ENCODE peak calls at places on chromosomes 11 and 22, in four cellular contexts. One of them, this sample, is unnamed.

GRCh38 chr11:106030609-106031008 is 8.6 kb upstream of the MSANTD4 start:
- DNase-seq in H1: no peak
- DNase-seq in HepG2: no peak
- DNase-seq in K562: no peak
- DNase-seq in this sample: no peak

GRCh38 chr11:130518164-130518563 is 69.7 kb downstream of the ADAMTS15 start:
- DNase-seq in H1: no peak
- DNase-seq in HepG2: no peak
- DNase-seq in K562: no peak
- DNase-seq in this sample: no peak

GRCh38 chr11:2530855-2531200 is 86.0 kb downstream of the KCNQ1 start:
- DNase-seq in H1: no peak
- DNase-seq in HepG2: no peak
- DNase-seq in K562: no peak
- DNase-seq in this sample: no peak

GRCh38 chr22:44116331-44116730 is 64.4 kb upstream of the PARVG start:
- DNase-seq in H1: no peak
- DNase-seq in HepG2: no peak
- DNase-seq in K562: no peak
- DNase-seq in this sample: no peak

GRCh38 chr11:75387742-75388294 is 11.5 kb upstream of the RPS3 start:
- DNase-seq in H1: no peak
- DNase-seq in HepG2: no peak
- DNase-seq in K562: no peak
- DNase-seq in this sample: no peak

GRCh38 chr22:38129021-38129420 is 18.5 kb upstream of the BAIAP2L2 start:
- DNase-seq in H1: no peak
- DNase-seq in HepG2: no peak
- DNase-seq in K562: no peak
- DNase-seq in this sample: no peak

GRCh38 chr11:1879941-1880720 is 11.6 kb downstream of the PRR33 start:
- DNase-seq in H1: no peak
- DNase-seq in HepG2: no peak
- DNase-seq in K562: no peak
- DNase-seq in this sample: peak; percentile 22

GRCh38 chr11:21893468-21893867 is 299.4 kb upstream of the ANO5 start:
- DNase-seq in H1: no peak
- DNase-seq in HepG2: no peak
- DNase-seq in K562: no peak
- DNase-seq in this sample: no peak

GRCh38 chr11:22920939-22921565 is 60.8 kb upstream of the CCDC179 start:
- DNase-seq in H1: peak; percentile 17
- DNase-seq in HepG2: peak; percentile 37
- DNase-seq in K562: peak; percentile 2
- DNase-seq in this sample: peak; percentile 65

GRCh38 chr22:37109242-37109917 is at the start of gene TMPRSS6:
- DNase-seq in H1: no peak
- DNase-seq in HepG2: peak; percentile 70
- DNase-seq in K562: no peak
- DNase-seq in this sample: no peak

GRCh38 chr11:6443269-6444003 is 2.6 kb upstream of the HPX start:
- DNase-seq in H1: no peak
- DNase-seq in HepG2: peak; percentile 28
- DNase-seq in K562: peak; percentile 77
- DNase-seq in this sample: peak; percentile 56

GRCh38 chr11:38460429-38460828 is 1862.4 kb upstream of the RAG2 start:
- DNase-seq in H1: no peak
- DNase-seq in HepG2: no peak
- DNase-seq in K562: no peak
- DNase-seq in this sample: no peak

GRCh38 chr11:107018274-107018901 is at the start of gene GUCY1A2:
- DNase-seq in H1: no peak
- DNase-seq in HepG2: no peak
- DNase-seq in K562: no peak
- DNase-seq in this sample: no peak

GRCh38 chr11:32034149-32034548 is 56.7 kb upstream of the RCN1 start:
- DNase-seq in H1: no peak
- DNase-seq in HepG2: no peak
- DNase-seq in K562: no peak
- DNase-seq in this sample: no peak

GRCh38 chr11:60193687-60194433 is 11.0 kb upstream of the MS4A6A start:
- DNase-seq in H1: peak; percentile 29
- DNase-seq in HepG2: peak; percentile 58
- DNase-seq in K562: peak; percentile 48
- DNase-seq in this sample: peak; percentile 98

GRCh38 chr11:34028407-34028804 is 23.1 kb upstream of the CAPRIN1 start:
- DNase-seq in H1: no peak
- DNase-seq in HepG2: no peak
- DNase-seq in K562: no peak
- DNase-seq in this sample: no peak

GRCh38 chr11:78684377-78684776 is 109.7 kb upstream of the NARS2 start:
- DNase-seq in H1: no peak
- DNase-seq in HepG2: no peak
- DNase-seq in K562: no peak
- DNase-seq in this sample: no peak

GRCh38 chr22:29765905-29766631 is 739 bp downstream of the ZMAT5 start:
- DNase-seq in H1: no peak
- DNase-seq in HepG2: peak; percentile 81
- DNase-seq in K562: peak; percentile 51
- DNase-seq in this sample: no peak

GRCh38 chr11:97574976-97575665 is 1185.3 kb downstream of the JRKL start:
- DNase-seq in H1: no peak
- DNase-seq in HepG2: no peak
- DNase-seq in K562: no peak
- DNase-seq in this sample: no peak

GRCh38 chr11:121890377-121890776 is 225.6 kb downstream of the BLID start:
- DNase-seq in H1: no peak
- DNase-seq in HepG2: no peak
- DNase-seq in K562: no peak
- DNase-seq in this sample: peak; percentile 8

DNA sequence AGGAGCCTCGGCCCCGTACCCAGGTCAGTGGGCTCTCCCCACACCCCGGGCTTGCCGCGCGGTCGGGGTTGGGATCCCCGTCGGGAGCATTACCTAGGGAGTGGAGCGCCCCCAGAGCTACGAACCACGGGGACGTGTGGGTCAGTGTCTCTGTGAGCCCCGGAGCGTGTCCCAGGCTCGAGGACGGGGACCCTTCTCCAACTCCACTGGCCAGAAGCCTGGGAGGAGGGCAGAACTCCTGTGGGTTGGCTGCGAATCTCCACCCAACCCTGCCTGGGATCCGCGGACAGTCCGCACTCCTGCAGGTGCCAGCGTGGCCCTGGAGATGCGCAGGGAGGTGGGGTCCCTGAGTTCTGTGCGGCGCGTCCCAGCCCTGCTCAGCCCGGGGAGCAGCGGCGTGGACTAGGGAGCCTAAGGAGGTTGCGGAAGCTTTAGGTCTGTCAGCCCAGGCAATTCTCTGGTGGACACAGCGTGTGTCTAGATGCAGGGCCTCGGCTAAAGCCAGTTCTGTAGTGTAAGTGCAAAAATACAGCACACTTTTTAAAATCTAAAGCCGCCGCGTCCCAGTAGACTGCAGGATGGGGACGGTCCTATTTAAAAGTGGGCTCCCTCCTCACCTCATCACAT is 413 bp downstream of the PPFIBP2 start:
- DNase-seq in H1: no peak
- DNase-seq in HepG2: no peak
- DNase-seq in K562: peak; percentile 12
- DNase-seq in this sample: no peak
- TF ChIP-seq EZH2 in H1: no peak
- TF ChIP-seq EZH2 in HepG2: no peak
- TF ChIP-seq EZH2 in K562: no peak
- TF ChIP-seq EZH2 in this sample: peak; percentile 71

DNA sequence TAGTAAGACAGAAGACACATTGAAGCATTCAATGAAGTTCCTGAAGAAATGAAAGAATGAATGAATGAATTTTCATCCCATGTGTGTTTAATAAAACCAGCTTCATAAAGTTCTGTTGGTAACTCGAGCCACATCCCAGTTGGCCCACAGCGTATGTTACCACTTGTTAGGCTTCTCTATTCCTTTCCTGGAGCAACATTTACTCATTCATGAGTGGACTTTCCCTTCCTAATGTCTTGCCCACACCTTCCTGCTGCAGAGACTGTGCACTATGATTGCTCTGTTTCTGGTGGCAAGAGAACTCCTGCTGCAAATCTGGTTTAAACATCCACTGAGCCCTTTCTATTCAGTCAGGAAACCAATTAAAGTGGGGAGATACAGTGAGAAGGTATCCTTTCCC is 7.0 kb downstream of the OR52R1 start:
- DNase-seq in H1: no peak
- DNase-seq in HepG2: no peak
- DNase-seq in K562: no peak
- DNase-seq in this sample: no peak
- TF ChIP-seq JUN in H1: no peak
- TF ChIP-seq JUN in HepG2: no peak
- TF ChIP-seq JUN in K562: no peak
- TF ChIP-seq JUN in this sample: no peak

DNA sequence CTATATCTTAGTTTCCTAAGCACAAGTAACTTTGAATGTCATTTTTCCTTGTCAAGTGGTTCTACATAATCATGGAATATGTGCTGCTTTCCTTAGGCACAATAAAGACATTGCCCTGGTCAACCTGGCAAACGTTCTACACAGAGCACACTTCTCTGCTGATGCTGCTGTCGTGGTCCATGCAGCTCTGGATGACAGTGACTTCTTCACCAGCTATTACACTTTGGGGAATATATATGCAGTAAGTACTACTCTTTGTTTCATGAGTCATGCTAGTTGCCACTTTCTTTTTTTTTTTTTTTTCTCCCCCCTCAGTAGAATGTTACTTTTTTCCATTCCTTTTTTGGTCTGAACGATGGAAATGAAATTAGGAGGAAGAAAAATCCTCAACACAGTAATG is 38.5 kb downstream of the TTC17 start:
- DNase-seq in H1: no peak
- DNase-seq in HepG2: no peak
- DNase-seq in K562: no peak
- DNase-seq in this sample: no peak
- H3K27ac ChIP-seq in H1: no peak overlapping the region
- H3K27ac ChIP-seq in HepG2: no peak overlapping the region
- H3K27ac ChIP-seq in K562: no peak overlapping the region
- H3K27ac ChIP-seq in this sample: no peak overlapping the region

DNA sequence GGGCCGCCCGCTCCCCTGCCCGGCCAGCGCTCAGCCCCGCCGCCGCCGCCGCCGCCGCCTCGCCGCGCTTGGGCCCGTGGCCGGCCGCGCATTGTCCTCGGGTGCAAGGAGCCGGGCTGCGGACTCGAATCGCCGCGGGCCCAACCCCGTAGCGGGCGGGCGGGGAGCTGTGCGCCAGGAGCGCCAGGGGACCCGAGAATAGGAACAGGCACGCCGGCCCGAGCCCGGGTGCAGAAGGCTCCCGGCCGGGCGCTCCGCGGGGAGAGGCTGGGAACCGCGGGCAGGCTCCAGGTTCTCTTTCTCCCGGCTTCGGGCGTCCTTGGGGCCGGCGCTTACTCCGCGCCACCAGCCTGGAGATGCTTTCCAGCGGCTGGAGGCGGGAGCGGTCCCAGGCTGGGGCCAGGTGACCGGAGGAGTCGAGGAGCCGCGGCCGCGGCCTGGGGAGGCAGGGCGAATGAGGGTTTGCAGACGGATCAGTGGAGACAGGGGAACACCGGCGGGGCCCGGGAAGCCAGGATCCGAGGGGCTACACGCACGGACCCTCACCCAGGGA is 636 bp downstream of the PKNOX2 start:
- DNase-seq in H1: no peak
- DNase-seq in HepG2: no peak
- DNase-seq in K562: no peak
- DNase-seq in this sample: peak; percentile 32
- TF ChIP-seq EZH2 in H1: no peak
- TF ChIP-seq EZH2 in HepG2: no peak
- TF ChIP-seq EZH2 in K562: no peak
- TF ChIP-seq EZH2 in this sample: no peak

GRCh38 chr11:66929753-66930152 is 28.4 kb downstream of the PC start:
- DNase-seq in H1: no peak
- DNase-seq in HepG2: no peak
- DNase-seq in K562: no peak
- DNase-seq in this sample: no peak

GRCh38 chr11:66936326-66936725 is 21.9 kb downstream of the PC start:
- DNase-seq in H1: no peak
- DNase-seq in HepG2: peak; percentile 50
- DNase-seq in K562: no peak
- DNase-seq in this sample: no peak

GRCh38 chr11:66934971-66935779 is 23.0 kb downstream of the PC start:
- DNase-seq in H1: no peak
- DNase-seq in HepG2: no peak
- DNase-seq in K562: peak; percentile 80
- DNase-seq in this sample: no peak

GRCh38 chr11:66932543-66932942 is 25.6 kb downstream of the PC start:
- DNase-seq in H1: no peak
- DNase-seq in HepG2: no peak
- DNase-seq in K562: peak; percentile 5
- DNase-seq in this sample: no peak

GRCh38 chr11:66933508-66933907 is 24.7 kb downstream of the PC start:
- DNase-seq in H1: no peak
- DNase-seq in HepG2: no peak
- DNase-seq in K562: peak; percentile 3
- DNase-seq in this sample: no peak
- TF ChIP-seq JUN in H1: no peak
- TF ChIP-seq JUN in HepG2: no peak
- TF ChIP-seq JUN in K562: no peak
- TF ChIP-seq JUN in this sample: no peak